ENCODE peak calls at places on chromosomes 3 and 15, in five cellular contexts. H is CD8-positive, alpha-beta T cell; R is kidney; I is endothelial cell; X is cardiac fibroblast. P is an unnamed sample.

GRCh38 chr15:34122771-34123183 is 20.9 kb downstream of the PGBD4 start:
- DNase-seq in H (no peak), X (peak), R (no peak), I (no peak), P (no peak)

GRCh38 chr15:83410532-83410931 is 36.6 kb upstream of the SH3GL3 start:
- DNase-seq in X (no peak), R (no peak), H (no peak), I (no peak), P (no peak)

GRCh38 chr3:151227438-151228290 is 24.6 kb upstream of the GPR171 start:
- DNase-seq in X (peak), R (peak), I (peak), H (peak), P (no peak)

GRCh38 chr3:15768421-15769255 is 29.1 kb downstream of the ANKRD28 start:
- DNase-seq in I (no peak), R (no peak), X (peak), H (no peak), P (no peak)

GRCh38 chr3:152331018-152331541 is 62.4 kb downstream of the MBNL1 start:
- DNase-seq in H (no peak), R (no peak), I (no peak), X (peak), P (no peak)

GRCh38 chr3:142272200-142272891 is 47.0 kb upstream of the GK5 start:
- DNase-seq in X (no peak), R (no peak), H (no peak), I (no peak), P (no peak)

GRCh38 chr3:117700573-117701360 is 991.2 kb downstream of the TUSC7 start:
- DNase-seq in I (no peak), R (no peak), H (no peak), X (no peak), P (no peak)

GRCh38 chr15:39918688-39919385 is 1.2 kb downstream of the GPR176 start:
- DNase-seq in X (peak), H (no peak), I (no peak), R (no peak), P (no peak)

GRCh38 chr3:14933829-14934425 is 13.5 kb upstream of the NR2C2 start:
- DNase-seq in R (no peak), X (no peak), I (no peak), H (no peak), P (no peak)

GRCh38 chr3:75294124-75294523 is 370.0 kb upstream of the FRG2C start:
- DNase-seq in X (peak), I (peak), H (no peak), R (peak), P (no peak)

GRCh38 chr3:24088782-24089181 is 143.7 kb downstream of the NR1D2 start:
- DNase-seq in X (peak), H (no peak), R (no peak), I (no peak), P (no peak)

GRCh38 chr15:91855684-91856553 is 2.4 kb downstream of the SLCO3A1 start:
- DNase-seq in I (peak), R (no peak), X (no peak), H (no peak), P (no peak)

GRCh38 chr3:133843634-133844033 is 38.0 kb downstream of the SRPRB start:
- DNase-seq in R (no peak), X (peak), I (no peak), H (no peak), P (no peak)

GRCh38 chr3:17577795-17578520 is 164.5 kb downstream of the TBC1D5 start:
- DNase-seq in X (peak), H (no peak), R (no peak), I (no peak), P (no peak)

GRCh38 chr3:160129459-160130061 is 95.7 kb upstream of the C3orf80 start:
- DNase-seq in X (peak), R (no peak), I (no peak), H (no peak), P (no peak)

GRCh38 chr3:72459588-72459987 is 388.7 kb downstream of the SHQ1 start:
- DNase-seq in I (no peak), X (no peak), H (no peak), R (no peak), P (no peak)

GRCh38 chr15:45146405-45146804 is 16.6 kb downstream of the DUOX1 start:
- DNase-seq in R (no peak), H (no peak), X (no peak), I (no peak), P (no peak)

GRCh38 chr15:78175333-78175732 is 26.2 kb downstream of the IDH3A start:
- DNase-seq in H (no peak), I (no peak), R (no peak), X (no peak), P (no peak)

GRCh38 chr3:71103430-71103881 is 480.1 kb downstream of the FOXP1 start:
- DNase-seq in X (peak), R (no peak), I (no peak), H (no peak), P (no peak)

GRCh38 chr3:20190991-20191390 is 5.0 kb upstream of the SGO1 start:
- DNase-seq in X (no peak), R (no peak), H (no peak), I (no peak), P (no peak)

GRCh38 chr3:96266395-96267187 is 547.8 kb upstream of the EPHA6 start:
- DNase-seq in R (no peak), I (no peak), H (no peak), X (no peak), P (no peak)

GRCh38 chr15:101037090-101037830 is 118.1 kb downstream of the LRRK1 start:
- DNase-seq in I (no peak), H (peak), R (peak), X (no peak), P (peak)

GRCh38 chr3:152272771-152273242 is 4.1 kb downstream of the MBNL1 start:
- DNase-seq in H (no peak), X (peak), I (no peak), R (no peak), P (no peak)

GRCh38 chr3:81216192-81216591 is 545.3 kb downstream of the GBE1 start:
- DNase-seq in H (no peak), X (peak), I (no peak), R (no peak), P (no peak)

GRCh38 chr3:29950232-29950631 is 656.2 kb upstream of the TGFBR2 start:
- DNase-seq in I (no peak), X (no peak), H (no peak), R (no peak), P (no peak)

GRCh38 chr15:95146476-95146875 is 915.1 kb downstream of the MCTP2 start:
- DNase-seq in H (no peak), R (no peak), X (no peak), I (no peak), P (no peak)

GRCh38 chr15:20358066-20358780 is 183.4 kb downstream of the GOLGA6L6 start:
- DNase-seq in R (peak), X (no peak), H (peak), I (no peak), P (peak)

GRCh38 chr3:189149203-189149602 is 22.6 kb upstream of the TPRG1 start:
- DNase-seq in H (no peak), X (no peak), I (no peak), R (no peak), P (no peak)

GRCh38 chr3:197406266-197406665 is 107.9 kb upstream of the DLG1 start:
- DNase-seq in I (no peak), H (no peak), X (peak), R (peak), P (no peak)

GRCh38 chr3:175702956-175703355 is 843.8 kb downstream of the NAALADL2 start:
- DNase-seq in H (no peak), R (no peak), X (no peak), I (no peak), P (no peak)

GRCh38 chr3:32483772-32484171 is 18.9 kb downstream of the CMTM6 start:
- DNase-seq in I (no peak), X (no peak), H (no peak), R (no peak), P (no peak)

GRCh38 chr3:45509038-45509767 is 85.3 kb upstream of the LIMD1 start:
- DNase-seq in I (no peak), H (no peak), X (peak), R (no peak), P (no peak)

GRCh38 chr3:112976001-112976400 is 1.1 kb upstream of the CD200R1 start:
- DNase-seq in I (no peak), H (no peak), X (no peak), R (no peak), P (no peak)

GRCh38 chr3:32276279-32276841 is 37.9 kb downstream of the CMTM8 start:
- DNase-seq in H (no peak), R (no peak), I (no peak), X (peak), P (no peak)

GRCh38 chr3:54837964-54838363 is 89.9 kb downstream of the LRTM1 start:
- DNase-seq in H (no peak), R (no peak), X (no peak), I (no peak), P (no peak)
- TF ChIP-seq CTCF in H (no peak), R (no peak), X (peak), I (no peak), P (peak)

GRCh38 chr15:88748651-88749050 is 54.6 kb upstream of the ACAN start:
- DNase-seq in X (no peak), R (no peak), I (no peak), H (no peak), P (no peak)

GRCh38 chr15:88747626-88748025 is 55.6 kb upstream of the ACAN start:
- DNase-seq in R (no peak), X (no peak), I (no peak), H (no peak), P (no peak)

GRCh38 chr15:88748081-88748480 is 55.2 kb upstream of the ACAN start:
- DNase-seq in R (no peak), I (no peak), H (no peak), X (no peak), P (no peak)

GRCh38 chr15:88752501-88752900 is 50.7 kb upstream of the ACAN start:
- DNase-seq in I (no peak), X (no peak), R (no peak), H (no peak), P (no peak)

DNA sequence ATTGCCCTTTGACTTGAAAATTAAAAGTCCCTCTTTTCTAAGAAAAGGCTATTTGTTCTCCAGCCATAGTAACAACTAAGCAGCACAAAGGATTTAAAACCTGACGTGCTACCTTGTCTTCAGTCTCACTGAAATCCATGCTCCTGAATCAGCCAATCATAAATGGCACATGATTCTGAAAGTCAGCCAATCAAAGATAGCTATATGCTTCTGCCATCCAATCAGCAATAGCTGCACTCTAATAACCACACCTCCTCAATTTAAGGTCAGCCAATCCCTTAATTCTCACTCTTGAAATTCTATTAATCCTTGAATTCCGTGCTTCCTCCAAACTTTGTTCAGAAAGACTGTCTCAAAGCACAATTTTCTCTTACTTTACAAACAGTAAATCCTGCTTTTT is 53.5 kb upstream of the ACAN start:
- DNase-seq in R (no peak), I (no peak), H (no peak), X (no peak), P (no peak)
- TF ChIP-seq CTCF in R (no peak), I (no peak), H (no peak), X (no peak), P (no peak)

GRCh38 chr3:149886957-149887356 is 73.9 kb downstream of the RNF13 start:
- DNase-seq in X (no peak), H (no peak), R (no peak), I (no peak), P (no peak)
- TF ChIP-seq CTCF in X (no peak), H (no peak), R (no peak), I (no peak), P (no peak)

DNA sequence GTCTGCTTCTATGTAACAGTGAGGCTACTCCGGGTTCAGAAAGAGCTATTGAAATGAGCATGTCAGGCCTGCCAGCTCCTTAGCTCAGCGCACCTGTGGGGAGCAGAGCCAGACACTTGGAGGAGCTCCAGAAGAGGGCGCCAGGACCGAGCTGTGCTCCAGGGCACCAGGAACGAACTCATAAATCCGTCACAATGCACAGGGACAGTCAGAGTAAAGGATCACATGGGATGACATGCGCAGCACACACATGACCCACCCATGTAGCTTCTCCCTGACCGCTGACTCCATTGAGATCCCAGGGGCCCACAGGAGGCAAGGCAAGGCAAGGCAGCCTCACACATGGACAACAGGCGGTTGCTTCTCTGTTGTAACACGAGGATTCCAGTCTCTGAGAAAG is 26.0 kb upstream of the GNB5 start:
- DNase-seq in X (no peak), I (peak), R (no peak), H (no peak), P (no peak)
- TF ChIP-seq CTCF in X (peak), I (no peak), R (no peak), H (no peak), P (peak)

DNA sequence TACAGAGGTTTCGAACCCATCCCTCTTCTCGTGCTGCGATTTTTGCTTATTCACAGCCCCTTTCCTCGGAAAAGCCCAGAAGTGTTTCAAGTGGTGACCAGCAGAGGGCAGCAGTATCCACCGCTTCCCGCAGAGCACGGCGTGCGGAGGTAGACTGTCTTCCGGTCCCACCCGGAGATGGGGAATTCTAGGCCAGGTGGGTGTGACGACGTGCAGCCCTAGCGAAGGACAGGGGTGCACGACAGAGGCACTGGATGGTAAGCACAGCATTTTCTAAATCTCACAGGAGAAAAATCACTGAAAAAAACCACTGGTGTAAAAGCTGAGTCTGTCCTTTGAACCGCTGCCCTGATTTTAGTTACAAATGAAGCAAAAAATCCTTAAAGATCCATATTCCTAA is 7.4 kb upstream of the PSMD6 start:
- DNase-seq in R (peak), I (peak), H (peak), X (peak), P (peak)
- TF ChIP-seq CTCF in R (peak), I (peak), H (peak), X (peak), P (peak)

GRCh38 chr3:122921791-122922651 is 105.5 kb downstream of the SEMA5B start:
- DNase-seq in R (peak), X (no peak), H (peak), I (peak), P (no peak)
- TF ChIP-seq CTCF in R (no peak), X (no peak), H (no peak), I (no peak), P (peak)

GRCh38 chr3:111737712-111738097 is 121.4 kb upstream of the PHLDB2 start:
- DNase-seq in X (peak), I (no peak), H (no peak), R (no peak), P (no peak)
- TF ChIP-seq CTCF in X (no peak), I (no peak), H (no peak), R (no peak), P (peak)

P was measured in chondrocyte.